ENCODE peak calls at places on chromosomes 6 and 20, in nine cellular contexts. U, B, J, M, R, E, K, X and Z are unnamed samples.

GRCh38 chr6:162974685-162975084 is 246.9 kb downstream of the PACRG start:
- DNase-seq in E (no peak), B (no peak), K (no peak), U (no peak), X (no peak), J (no peak), M (no peak), R (no peak), Z (no peak)

GRCh38 chr6:137764464-137764863 is 102.6 kb upstream of the TNFAIP3 start:
- DNase-seq in E (no peak), K (peak), U (no peak), X (no peak), J (no peak), B (no peak), R (no peak), M (no peak), Z (no peak)

GRCh38 chr6:45599053-45599452 is 221.3 kb upstream of the SUPT3H start:
- DNase-seq in K (no peak), B (no peak), E (no peak), U (no peak), M (no peak), R (no peak), X (no peak), J (no peak), Z (no peak)

GRCh38 chr6:85594197-85594930 is 706 bp upstream of the SNX14 start:
- DNase-seq in R (no peak), J (no peak), M (no peak), E (no peak), U (peak), X (peak), B (no peak), K (no peak), Z (no peak)

GRCh38 chr6:75204222-75204958 is 1.5 kb downstream of the COL12A1 start:
- DNase-seq in K (peak), R (peak), U (peak), X (peak), E (peak), J (peak), M (peak), B (peak), Z (peak)

GRCh38 chr6:9704989-9705388 is 709.9 kb downstream of the TFAP2A start:
- DNase-seq in R (no peak), K (no peak), M (no peak), U (no peak), B (no peak), E (no peak), J (no peak), X (no peak), Z (no peak)

GRCh38 chr6:1894954-1895353 is 285.2 kb downstream of the FOXC1 start:
- DNase-seq in U (no peak), E (no peak), M (no peak), X (no peak), R (no peak), B (peak), K (peak), J (no peak), Z (no peak)

GRCh38 chr6:159609813-159610212 is 83.2 kb downstream of the SOD2 start:
- DNase-seq in R (no peak), M (peak), K (no peak), J (no peak), B (no peak), E (no peak), U (no peak), X (no peak), Z (no peak)

GRCh38 chr20:4086771-4087677 is 71.7 kb upstream of the RNF24 start:
- DNase-seq in E (no peak), U (peak), M (no peak), X (no peak), B (no peak), K (no peak), R (no peak), J (no peak), Z (no peak)

DNA sequence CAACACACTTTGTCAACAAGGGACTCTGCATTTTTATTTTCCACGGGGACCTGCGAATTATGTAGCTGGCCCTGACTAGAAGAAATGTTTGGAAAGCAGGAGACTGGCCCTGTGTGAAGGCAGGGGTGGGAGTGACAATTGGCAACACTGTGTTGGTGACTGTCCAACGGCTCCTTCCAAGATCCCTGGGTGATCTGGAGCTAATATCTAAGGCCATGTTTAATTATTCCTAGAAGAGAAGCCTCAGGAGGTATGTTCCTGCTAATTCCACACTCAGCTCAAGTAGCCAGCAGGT is 13.7 kb downstream of the SLC22A23 start:
- DNase-seq in K (no peak), U (no peak), R (no peak), J (no peak), E (no peak), B (no peak), X (no peak), M (no peak), Z (no peak)
- H3K27ac ChIP-seq in K (no peak), U (no peak), R (no peak), J (no peak), E (no peak), B (no peak), X (no peak), M (no peak), Z (no peak)

GRCh38 chr20:1418335-1418734 is 25.5 kb upstream of the FKBP1A start:
- DNase-seq in X (no peak), R (no peak), B (no peak), U (no peak), M (no peak), K (peak), E (no peak), J (no peak), Z (no peak)

GRCh38 chr20:1415667-1416468 is 23.0 kb upstream of the FKBP1A start:
- DNase-seq in R (no peak), E (no peak), X (no peak), M (no peak), B (no peak), U (peak), J (no peak), K (peak), Z (peak)

GRCh38 chr20:1417273-1417672 is 24.4 kb upstream of the FKBP1A start:
- DNase-seq in B (no peak), X (no peak), M (no peak), R (no peak), U (peak), E (no peak), J (no peak), K (peak), Z (no peak)

GRCh38 chr20:1420066-1420465 is 27.2 kb upstream of the FKBP1A start:
- DNase-seq in B (no peak), X (no peak), R (no peak), J (no peak), M (no peak), U (no peak), K (no peak), E (no peak), Z (no peak)

DNA sequence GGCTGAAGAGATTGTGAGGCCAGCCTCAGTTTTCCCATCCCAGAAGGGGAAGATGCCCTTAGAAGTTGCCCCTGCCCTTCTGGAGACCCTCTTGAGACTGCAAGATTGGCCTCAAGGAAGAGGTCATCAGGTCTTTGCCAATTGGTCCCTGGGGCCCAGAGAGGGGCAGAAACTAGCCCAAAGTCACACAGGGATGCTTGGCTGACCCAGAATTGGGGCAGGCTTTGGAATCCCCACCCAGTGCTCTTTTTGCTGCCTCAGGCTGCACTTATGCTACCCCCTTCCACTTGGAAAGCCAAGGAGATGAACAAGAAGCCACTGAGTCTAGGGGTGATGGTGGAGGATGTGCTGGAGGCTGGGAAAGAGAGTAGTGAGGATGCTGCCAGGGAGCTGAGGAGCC is 24.9 kb upstream of the FKBP1A start:
- DNase-seq in K (no peak), M (no peak), U (no peak), E (no peak), B (no peak), J (no peak), X (no peak), R (no peak), Z (no peak)
- H3K27ac ChIP-seq in K (no peak), M (no peak), U (no peak), E (no peak), B (no peak), J (no peak), X (no peak), R (no peak), Z (no peak)

DNA sequence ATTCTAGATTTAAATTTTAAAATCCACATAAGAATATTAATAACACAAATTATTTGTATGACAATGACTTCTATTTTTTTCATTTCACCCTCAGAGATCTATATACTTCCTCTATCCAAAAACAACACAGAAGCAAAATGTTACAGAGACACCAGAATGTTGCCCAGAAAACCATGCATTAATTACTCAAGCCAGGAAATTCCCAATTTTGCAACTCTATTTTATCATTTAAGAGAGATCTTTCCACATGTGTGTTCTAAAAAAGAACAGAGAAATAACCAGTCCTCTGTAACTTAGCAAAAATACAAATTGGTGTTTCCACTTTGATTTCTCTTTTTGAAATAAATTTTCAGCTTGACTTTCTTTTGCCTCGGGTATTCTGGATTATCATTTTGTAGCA is 232.1 kb downstream of the LAMA2 start:
- DNase-seq in B (no peak), R (no peak), X (no peak), E (no peak), K (no peak), J (no peak), M (no peak), U (no peak), Z (no peak)
- H3K27ac ChIP-seq in B (no peak), R (peak), X (no peak), E (no peak), K (no peak), J (no peak), M (peak), U (no peak), Z (no peak)

GRCh38 chr6:150631982-150632642 is 32.4 kb downstream of the PLEKHG1 start:
- DNase-seq in R (no peak), X (no peak), M (no peak), B (no peak), E (no peak), K (no peak), U (no peak), J (no peak), Z (no peak)
- H3K27ac ChIP-seq in R (no peak), X (no peak), M (peak), B (no peak), E (peak), K (no peak), U (no peak), J (peak), Z (no peak)

DNA sequence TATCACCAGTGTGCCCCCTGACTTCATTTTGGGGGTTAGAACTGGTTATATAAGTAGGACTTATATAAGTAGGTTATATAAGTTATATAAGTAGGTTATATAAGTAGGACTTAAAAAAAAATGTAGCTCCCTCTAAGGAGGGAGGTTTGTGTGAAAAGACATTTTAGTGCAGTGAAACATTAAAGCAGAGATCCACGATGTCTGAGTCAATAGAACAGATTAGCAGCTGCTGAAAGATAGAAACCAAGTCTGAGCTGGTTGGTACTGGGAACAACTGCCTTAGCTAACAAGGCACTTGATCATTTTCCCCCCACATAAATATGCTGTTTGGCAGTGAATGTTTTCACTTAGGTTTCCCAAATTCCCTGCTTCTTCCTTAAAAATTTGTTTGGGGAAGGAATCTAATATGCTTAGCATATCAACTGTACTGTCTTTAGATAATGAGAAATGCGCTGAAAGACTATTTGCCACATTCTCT is 2.1 kb upstream of the RPS12 start:
- DNase-seq in B (no peak), J (no peak), R (no peak), E (no peak), U (no peak), X (no peak), M (no peak), K (peak), Z (no peak)
- H3K27ac ChIP-seq in B (peak), J (peak), R (peak), E (peak), U (no peak), X (peak), M (peak), K (peak), Z (peak)

GRCh38 chr6:135937126-135937525 is 85.6 kb downstream of the PDE7B start:
- DNase-seq in K (no peak), R (no peak), X (no peak), U (no peak), B (no peak), J (no peak), M (no peak), E (no peak), Z (no peak)
- H3K27ac ChIP-seq in K (peak), R (peak), X (no peak), U (no peak), B (no peak), J (no peak), M (peak), E (no peak), Z (no peak)